ENCODE peak calls at places on chromosomes 7 and 10, in four cellular contexts. X is germinal center; Y is T-helper 2 cell treated with Interferon-gamma antibody and Interleukin-4, amounts not matched to agents 5 μg/mL and 100 μg/mL, for 36 hours; G is iPS-NIHi11. P is an unnamed sample.

GRCh38 chr7:22841954-22842353 is 19.3 kb upstream of the TOMM7 start:
- DNase-seq in X (no peak), Y (no peak), G (no peak), P (no peak)

GRCh38 chr10:33136781-33137180 is 178.8 kb upstream of the ITGB1 start:
- DNase-seq in X (no peak), Y (peak), G (no peak), P (no peak)

GRCh38 chr10:116715839-116716377 is 26.5 kb downstream of the HSPA12A start:
- DNase-seq in X (no peak), Y (no peak), G (no peak), P (no peak)

GRCh38 chr10:335151-335800 is 200.0 kb downstream of the ZMYND11 start:
- DNase-seq in X (no peak), Y (no peak), G (no peak), P (no peak)

GRCh38 chr7:135661311-135662122 is 797 bp upstream of the STMP1 start:
- DNase-seq in X (no peak), Y (peak), G (peak), P (no peak)

GRCh38 chr10:94193466-94193924 is 169.2 kb downstream of the NOC3L start:
- DNase-seq in X (no peak), Y (no peak), G (no peak), P (no peak)

GRCh38 chr10:73655257-73655989 is 406 bp downstream of the SYNPO2L start:
- DNase-seq in X (no peak), Y (no peak), G (no peak), P (no peak)

GRCh38 chr10:114768394-114768786 is 53.2 kb upstream of the FHIP2A start:
- DNase-seq in X (no peak), Y (no peak), G (no peak), P (no peak)

GRCh38 chr7:156192921-156193320 is 380.7 kb upstream of the SHH start:
- DNase-seq in X (no peak), Y (no peak), G (peak), P (no peak)

GRCh38 chr10:77279207-77279606 is 358.4 kb downstream of the KCNMA1 start:
- DNase-seq in X (no peak), Y (no peak), G (no peak), P (no peak)

GRCh38 chr10:114100848-114101741 is 57.4 kb downstream of the ADRB1 start:
- DNase-seq in X (no peak), Y (no peak), G (peak), P (no peak)

P was measured in neuronal stem cell.